ENCODE peak calls at places on chromosomes 2 and 18, in six cellular contexts. G is fibroblast of lung; K is heart left ventricle; D is IMR-90; B is cardiac muscle cell; U is naive thymus-derived CD4-positive, alpha-beta T cell. L is an unnamed sample.

GRCh38 chr2:25822190-25823117 is 55.8 kb downstream of the ASXL2 start:
- DNase-seq in G (peak), K (peak), D (no peak), B (peak), U (peak), L (peak)

GRCh38 chr2:64049633-64050220 is 30.5 kb upstream of the VPS54 start:
- DNase-seq in G (peak), K (peak), D (peak), B (peak), U (peak), L (no peak)

GRCh38 chr2:198700330-198700729 is 757.4 kb downstream of the SATB2 start:
- DNase-seq in G (no peak), K (no peak), D (no peak), B (no peak), U (no peak), L (no peak)

GRCh38 chr18:76621782-76622495 is 126.9 kb upstream of the ZNF516 start:
- DNase-seq in G (peak), K (no peak), D (peak), B (peak), U (no peak), L (no peak)

GRCh38 chr2:160437273-160437672 is 56.3 kb downstream of the RBMS1 start:
- DNase-seq in G (no peak), K (no peak), D (no peak), B (no peak), U (no peak), L (no peak)

GRCh38 chr2:51410351-51410750 is 378.4 kb upstream of the NRXN1 start:
- DNase-seq in G (peak), K (no peak), D (peak), B (no peak), U (no peak), L (no peak)

GRCh38 chr2:173448938-173449471 is 94.3 kb downstream of the CDCA7 start:
- DNase-seq in G (peak), K (peak), D (peak), B (peak), U (peak), L (peak)

GRCh38 chr18:51125976-51126375 is 71.5 kb downstream of the MEX3C start:
- DNase-seq in G (no peak), K (no peak), D (no peak), B (no peak), U (no peak), L (no peak)

GRCh38 chr2:129798626-129799025 is 180.8 kb upstream of the RAB6C start:
- DNase-seq in G (no peak), K (no peak), D (no peak), B (no peak), U (no peak), L (no peak)

GRCh38 chr2:11129598-11130449 is 25.4 kb upstream of the SLC66A3 start:
- DNase-seq in G (peak), K (peak), D (no peak), B (peak), U (peak), L (peak)

GRCh38 chr2:226885769-226886435 is 50.0 kb downstream of the RHBDD1 start:
- DNase-seq in G (no peak), K (no peak), D (peak), B (peak), U (no peak), L (no peak)

GRCh38 chr2:98932164-98932563 is 3.9 kb downstream of the CRACDL start:
- DNase-seq in G (no peak), K (no peak), D (no peak), B (no peak), U (no peak), L (no peak)

GRCh38 chr2:134402385-134402784 is 148.5 kb downstream of the MGAT5 start:
- DNase-seq in G (peak), K (peak), D (peak), B (peak), U (no peak), L (no peak)

GRCh38 chr2:240956935-240957655 is 41.3 kb upstream of the SNED1 start:
- DNase-seq in G (no peak), K (no peak), D (no peak), B (no peak), U (no peak), L (no peak)

GRCh38 chr2:57906152-57906732 is 140.4 kb upstream of the VRK2 start:
- DNase-seq in G (peak), K (no peak), D (peak), B (peak), U (peak), L (no peak)

GRCh38 chr18:3664563-3665178 is 214.7 kb downstream of the TGIF1 start:
- DNase-seq in G (peak), K (no peak), D (no peak), B (peak), U (no peak), L (no peak)

GRCh38 chr2:233990261-233990798 is 60.2 kb upstream of the SPP2 start:
- DNase-seq in G (peak), K (no peak), D (no peak), B (no peak), U (peak), L (no peak)

GRCh38 chr2:121804340-121804739 is 48.9 kb downstream of the TSN start:
- DNase-seq in G (peak), K (no peak), D (peak), B (peak), U (no peak), L (no peak)

GRCh38 chr2:80852808-80853139 is 548.2 kb upstream of the LRRTM1 start:
- DNase-seq in G (no peak), K (no peak), D (no peak), B (no peak), U (no peak), L (no peak)

GRCh38 chr2:83991992-83992391 is 467.1 kb downstream of the SUCLG1 start:
- DNase-seq in G (no peak), K (no peak), D (no peak), B (no peak), U (no peak), L (no peak)

GRCh38 chr2:63667132-63667531 is 78.4 kb downstream of the MDH1 start:
- DNase-seq in G (peak), K (no peak), D (no peak), B (no peak), U (no peak), L (no peak)

GRCh38 chr2:118878531-118879149 is 31.2 kb upstream of the EN1 start:
- DNase-seq in G (no peak), K (no peak), D (no peak), B (no peak), U (no peak), L (no peak)

GRCh38 chr2:118881490-118882129 is 34.2 kb upstream of the EN1 start:
- DNase-seq in G (peak), K (peak), D (peak), B (peak), U (peak), L (peak)

DNA sequence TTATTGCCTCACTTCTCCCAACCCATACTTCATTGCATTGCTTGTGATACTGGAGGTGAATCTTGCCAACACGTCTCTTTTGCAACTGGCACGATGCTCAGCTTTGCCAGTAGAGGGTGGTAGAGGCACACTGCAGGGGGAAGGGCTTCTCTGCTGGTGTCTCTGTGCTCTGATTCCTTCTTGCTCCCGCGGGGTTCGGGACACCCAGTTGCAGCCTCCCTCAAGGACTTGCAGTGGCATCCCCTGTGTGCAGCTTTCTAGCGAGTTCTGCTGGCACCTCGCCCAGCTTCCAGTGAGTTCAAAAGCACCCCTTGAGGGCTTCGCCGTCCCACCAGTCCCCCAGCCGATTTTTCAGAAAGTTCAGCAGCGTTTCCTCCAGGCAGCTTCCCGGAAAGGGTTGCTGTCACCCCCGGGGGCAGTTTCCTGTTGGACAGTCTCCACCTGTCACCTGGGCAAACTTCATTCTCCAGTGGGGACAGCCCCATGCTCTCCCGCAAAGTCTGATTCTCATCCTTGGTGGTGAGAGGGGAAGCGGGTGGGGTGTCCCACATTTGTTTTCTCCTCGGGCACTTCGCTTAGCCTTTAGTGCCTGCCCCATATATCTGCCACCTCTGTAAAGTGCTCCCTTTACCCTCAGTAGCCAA is 35.4 kb upstream of the EN1 start:
- DNase-seq in G (peak), K (peak), D (peak), B (peak), U (peak), L (peak)
- H3K4me3 ChIP-seq in G (peak), K (no peak), D (no peak), B (no peak), U (peak), L (no peak)

GRCh38 chr2:206614825-206615224 is 27.5 kb upstream of the FAM237A start:
- DNase-seq in G (peak), K (no peak), D (peak), B (peak), U (no peak), L (no peak)

GRCh38 chr2:206611736-206612135 is 30.6 kb upstream of the FAM237A start:
- DNase-seq in G (no peak), K (no peak), D (no peak), B (no peak), U (no peak), L (no peak)

GRCh38 chr2:206610451-206610850 is 31.8 kb upstream of the FAM237A start:
- DNase-seq in G (no peak), K (no peak), D (no peak), B (no peak), U (no peak), L (no peak)

GRCh38 chr2:206615417-206616089 is 26.7 kb upstream of the FAM237A start:
- DNase-seq in G (no peak), K (no peak), D (no peak), B (no peak), U (no peak), L (no peak)

GRCh38 chr2:206611191-206611590 is 31.1 kb upstream of the FAM237A start:
- DNase-seq in G (no peak), K (no peak), D (no peak), B (no peak), U (no peak), L (no peak)
- H3K27ac ChIP-seq in G (no peak), K (no peak), D (no peak), B (no peak), U (no peak), L (no peak)

GRCh38 chr2:217931846-217932560 is 70.8 kb downstream of the TNS1 start:
- DNase-seq in G (no peak), K (no peak), D (no peak), B (no peak), U (no peak), L (no peak)

GRCh38 chr2:217929757-217930707 is 72.8 kb downstream of the TNS1 start:
- DNase-seq in G (peak), K (peak), D (peak), B (peak), U (no peak), L (peak)

GRCh38 chr2:217932661-217933325 is 70.0 kb downstream of the TNS1 start:
- DNase-seq in G (peak), K (peak), D (no peak), B (peak), U (no peak), L (peak)

GRCh38 chr2:217929294-217929671 is 73.5 kb downstream of the TNS1 start:
- DNase-seq in G (no peak), K (no peak), D (no peak), B (no peak), U (no peak), L (no peak)

DNA sequence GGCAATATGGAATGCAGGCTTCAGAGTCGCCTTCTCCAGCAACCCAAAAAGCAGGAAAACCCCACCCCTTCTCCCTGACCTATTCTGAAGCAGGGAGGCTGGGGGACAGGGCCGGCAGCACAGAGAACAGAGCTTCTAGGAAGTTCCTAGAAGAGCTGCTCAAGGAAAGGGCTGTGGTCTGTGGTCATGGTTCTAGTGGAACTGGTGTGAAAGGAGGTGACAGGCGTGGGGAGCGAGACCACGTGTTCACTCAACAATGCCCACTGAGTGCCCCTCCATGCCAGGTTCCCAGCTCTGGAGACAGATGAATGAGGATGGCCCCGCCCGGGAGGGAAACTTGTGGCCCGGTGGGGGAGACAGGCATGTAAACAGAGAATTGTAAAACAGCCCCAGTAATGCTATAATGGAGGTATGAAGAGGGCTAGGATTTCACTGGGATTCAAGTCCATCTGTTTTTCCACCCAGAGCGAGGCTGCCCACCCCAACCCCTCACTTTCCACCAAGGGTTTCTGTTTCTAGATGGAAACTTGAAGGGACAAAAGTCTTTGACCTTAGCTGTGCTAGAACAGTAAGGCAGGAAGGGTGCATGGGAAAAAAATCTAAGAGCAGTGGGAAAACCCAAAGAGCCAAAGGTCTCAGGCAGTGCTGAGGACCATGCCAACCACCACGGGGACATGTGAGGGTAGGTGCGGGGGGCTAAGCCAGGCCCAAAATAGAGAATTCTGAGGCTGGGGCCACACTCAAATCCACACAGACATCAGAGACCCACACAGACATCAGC is 71.8 kb downstream of the TNS1 start:
- DNase-seq in G (peak), K (no peak), D (no peak), B (no peak), U (no peak), L (peak)
- H3K4me3 ChIP-seq in G (no peak), K (no peak), D (no peak), B (no peak), U (no peak), L (no peak)

DNA sequence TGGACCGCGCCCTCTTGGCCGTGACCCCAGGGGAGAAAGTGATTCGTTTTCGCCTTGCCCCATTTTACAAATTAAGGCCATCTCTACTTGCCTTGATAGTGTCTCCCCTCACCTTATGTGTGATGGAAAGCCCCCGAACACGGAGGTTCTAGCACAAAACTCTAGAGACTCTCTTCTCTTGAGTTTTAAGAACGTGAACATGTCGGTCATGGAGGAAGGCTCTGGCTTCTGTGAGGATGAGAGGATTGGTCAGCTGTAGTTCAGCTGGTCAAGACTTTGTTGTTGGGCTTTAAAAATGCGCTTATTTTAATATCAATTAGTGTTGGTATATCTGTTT is 828 bp downstream of the DYNC1I2 start:
- DNase-seq in G (peak), K (no peak), D (peak), B (peak), U (no peak), L (no peak)
- H3K27ac ChIP-seq in G (peak), K (peak), D (peak), B (peak), U (peak), L (peak)

DNA sequence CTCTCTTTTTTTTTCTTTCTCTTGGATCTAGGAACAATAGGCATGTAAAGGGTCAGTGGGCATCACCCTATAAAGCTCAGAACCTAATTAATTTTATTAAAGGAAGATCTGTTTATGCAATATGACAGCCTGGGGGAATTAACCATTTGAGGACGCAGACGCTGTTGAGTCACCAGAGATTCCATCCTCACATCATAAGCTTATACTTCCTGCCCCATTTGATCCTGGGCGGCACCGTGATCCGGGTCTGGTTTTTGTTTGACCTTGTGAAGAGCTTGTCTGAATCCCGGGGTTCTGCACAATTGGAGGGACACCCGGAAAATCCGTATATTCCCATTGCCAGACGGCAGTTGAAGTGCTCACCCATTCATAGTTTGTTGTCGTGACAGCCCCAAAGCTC is 16.8 kb upstream of the BCL11A start:
- DNase-seq in G (no peak), K (no peak), D (no peak), B (no peak), U (no peak), L (no peak)
- H3K4me3 ChIP-seq in G (no peak), K (no peak), D (no peak), B (no peak), U (no peak), L (no peak)

GRCh38 chr2:9654429-9655100 is 23.8 kb upstream of the YWHAQ start:
- DNase-seq in G (peak), K (no peak), D (no peak), B (peak), U (no peak), L (peak)

GRCh38 chr2:9652267-9652666 is 21.5 kb upstream of the YWHAQ start:
- DNase-seq in G (no peak), K (no peak), D (no peak), B (no peak), U (no peak), L (no peak)

GRCh38 chr2:9653485-9654271 is 22.9 kb upstream of the YWHAQ start:
- DNase-seq in G (no peak), K (no peak), D (no peak), B (no peak), U (no peak), L (no peak)

GRCh38 chr2:9655441-9656269 is 24.9 kb upstream of the YWHAQ start:
- DNase-seq in G (peak), K (no peak), D (peak), B (peak), U (no peak), L (peak)

GRCh38 chr2:9652898-9653479 is 22.2 kb upstream of the YWHAQ start:
- DNase-seq in G (no peak), K (no peak), D (no peak), B (no peak), U (no peak), L (peak)
- H3K27ac ChIP-seq in G (no peak), K (no peak), D (no peak), B (no peak), U (no peak), L (no peak)

DNA sequence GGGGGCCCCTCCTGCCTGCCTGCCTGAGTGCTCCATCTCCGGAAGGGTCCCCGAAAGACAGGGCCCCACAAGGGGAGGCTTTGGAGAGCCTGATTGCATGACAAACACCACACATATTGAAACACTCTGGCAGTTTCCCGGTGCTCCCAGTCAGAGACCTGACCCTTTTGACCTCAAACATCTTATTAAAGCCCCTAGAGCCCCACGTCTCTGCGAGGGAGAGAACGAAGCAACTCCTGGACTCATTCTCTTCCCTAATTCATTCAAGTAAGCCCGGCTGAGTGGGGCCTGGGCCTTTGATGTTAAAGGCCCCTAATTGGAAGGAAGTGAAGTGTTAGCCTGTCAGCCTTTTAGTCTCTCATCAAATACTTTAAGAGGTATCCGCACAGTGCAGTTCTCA is 335.6 kb downstream of the CYRIA start:
- DNase-seq in G (no peak), K (no peak), D (no peak), B (no peak), U (no peak), L (no peak)
- H3K4me3 ChIP-seq in G (no peak), K (no peak), D (no peak), B (no peak), U (no peak), L (no peak)

L was measured in aorta.